ENCODE peak calls at places on chromosomes 5 and 9, in four cellular contexts. E, A, X and K are unnamed samples.
A peak's percentile ranks its signal among the peaks of the same experiment; 100 is the strongest.

GRCh38 chr9:18673179-18673578 is 199.2 kb downstream of the ADAMTSL1 start:
- DNase-seq in X (no peak), E (no peak), A (no peak), K (no peak)

GRCh38 chr9:89746385-89747116 is 141.7 kb downstream of the GADD45G start:
- DNase-seq in E (peak; percentile 8), X (peak; percentile 9), A (peak; percentile 78), K (peak; percentile 86)

GRCh38 chr9:77989437-77989836 is 42.2 kb downstream of the GNAQ start:
- DNase-seq in E (no peak), A (no peak), X (no peak), K (no peak)

GRCh38 chr9:69223605-69224004 is 49.5 kb downstream of the TJP2 start:
- DNase-seq in A (no peak), X (peak; percentile 77), E (peak; percentile 74), K (peak; percentile 50)

GRCh38 chr5:83554686-83555085 is 83.1 kb downstream of the VCAN start:
- DNase-seq in E (no peak), A (no peak), X (peak; percentile 27), K (no peak)

GRCh38 chr5:115168829-115169391 is 798 bp downstream of the TRIM36 start:
- DNase-seq in E (no peak), X (peak; percentile 21), A (no peak), K (peak; percentile 26)

GRCh38 chr5:100520348-100520747 is 14.8 kb upstream of the FAM174A start:
- DNase-seq in X (no peak), E (no peak), A (no peak), K (peak; percentile 12)

GRCh38 chr9:14156046-14156445 is 157.9 kb downstream of the NFIB start:
- DNase-seq in E (no peak), X (no peak), A (no peak), K (no peak)

GRCh38 chr5:144703776-144704175 is 533.1 kb downstream of the KCTD16 start:
- DNase-seq in A (no peak), X (no peak), E (no peak), K (no peak)

GRCh38 chr5:159051431-159052281 is 48.1 kb downstream of the EBF1 start:
- DNase-seq in A (peak; percentile 68), E (peak; percentile 40), X (peak; percentile 80), K (peak; percentile 64)

GRCh38 chr5:156386976-156387375 is 60.0 kb downstream of the SGCD start:
- DNase-seq in X (no peak), E (no peak), A (no peak), K (no peak)

GRCh38 chr9:130445268-130445983 is 665 bp downstream of the ASS1 start:
- DNase-seq in X (peak; percentile 83), A (peak; percentile 80), E (no peak), K (peak; percentile 47)

GRCh38 chr9:18990494-18990893 is 42.5 kb downstream of the SAXO1 start:
- DNase-seq in A (no peak), X (no peak), E (no peak), K (no peak)

GRCh38 chr9:130174025-130174424 is 1.8 kb downstream of the NCS1 start:
- DNase-seq in A (peak; percentile 75), X (no peak), E (no peak), K (no peak)

GRCh38 chr9:135049460-135049859 is 38.0 kb upstream of the OLFM1 start:
- DNase-seq in E (no peak), X (no peak), A (peak; percentile 11), K (no peak)

GRCh38 chr5:68329554-68329953 is 114.0 kb downstream of the PIK3R1 start:
- DNase-seq in X (peak; percentile 72), A (no peak), E (peak; percentile 63), K (no peak)

GRCh38 chr9:37187269-37187668 is 66.9 kb downstream of the ZCCHC7 start:
- DNase-seq in A (no peak), E (peak; percentile 6), X (no peak), K (no peak)
- H3K36me3 ChIP-seq in A (no peaks in the 10 kb centered on the region), E (no peaks in the 10 kb centered on the region), X (peaks cover 4% of the 10 kb centered on the region), K (peaks cover 4% of the 10 kb centered on the region)

DNA sequence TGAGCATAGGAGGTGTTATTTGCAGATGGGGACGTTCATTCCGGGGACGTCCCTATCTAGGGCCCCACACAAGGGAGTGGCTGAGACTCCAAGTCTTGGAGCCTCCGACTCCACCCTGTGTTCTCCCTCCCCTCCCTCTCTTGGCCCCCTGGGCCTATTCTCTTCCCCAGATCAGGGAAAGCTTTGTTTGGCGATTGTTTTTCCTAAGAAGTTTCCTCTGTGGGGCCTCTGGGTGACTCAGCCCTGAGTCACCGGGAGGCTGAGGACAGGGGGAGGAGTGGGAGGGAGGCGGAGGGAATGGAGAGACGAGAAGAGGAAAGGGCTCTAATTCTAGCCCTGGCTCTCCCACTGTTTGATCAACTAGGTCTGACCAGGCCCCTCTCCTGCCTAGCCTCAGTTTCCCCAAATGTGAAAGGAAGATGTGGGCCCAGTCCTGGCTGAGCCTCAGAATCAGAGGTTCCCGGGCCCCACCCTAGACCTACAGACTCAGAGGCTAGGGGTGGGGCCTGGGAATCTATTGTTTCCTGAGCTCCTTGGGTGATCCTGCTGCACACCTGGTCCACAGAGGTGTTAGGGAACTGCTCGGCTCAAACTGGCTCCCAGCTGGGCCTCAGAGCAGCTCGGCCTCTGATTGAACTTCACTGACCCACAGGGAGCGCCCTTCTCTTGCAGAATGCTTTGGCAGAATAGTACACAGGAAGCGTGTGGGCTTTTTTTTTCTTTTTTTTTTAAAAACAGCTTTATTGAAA is 19.2 kb downstream of the GSN start:
- DNase-seq in A (peak; percentile 94), E (peak; percentile 90), X (peak; percentile 95), K (peak; percentile 55)
- H3K4me3 ChIP-seq in A (peak overlapping the region; percentile 3), E (peak overlapping the region; percentile 1), X (peak overlapping the region; percentile 60), K (no peak overlapping the region)

DNA sequence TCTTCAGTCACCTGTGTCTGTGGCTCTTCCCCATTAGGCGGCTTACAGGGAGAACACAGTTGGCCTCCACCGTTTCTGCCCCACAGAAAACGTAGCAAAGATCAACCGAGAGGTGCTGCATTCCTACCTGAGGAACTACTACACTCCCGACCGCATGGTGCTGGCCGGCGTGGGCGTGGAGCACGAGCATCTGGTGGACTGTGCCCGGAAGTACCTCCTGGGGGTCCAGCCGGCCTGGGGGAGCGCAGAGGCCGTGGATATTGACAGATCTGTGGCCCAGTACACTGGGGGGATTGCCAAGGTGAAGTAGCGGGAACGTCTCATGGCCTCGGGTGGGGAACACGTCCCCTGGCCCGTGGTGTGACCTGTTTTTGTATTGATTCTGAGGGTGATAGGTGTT is 6.5 kb downstream of the PMPCA start:
- DNase-seq in A (no peak), X (no peak), E (no peak), K (no peak)
- H3K36me3 ChIP-seq in A (peaks cover 45% of the 10 kb centered on the region), X (peaks cover 50% of the 10 kb centered on the region), E (peaks cover 76% of the 10 kb centered on the region), K (peaks cover 93% of the 10 kb centered on the region)

DNA sequence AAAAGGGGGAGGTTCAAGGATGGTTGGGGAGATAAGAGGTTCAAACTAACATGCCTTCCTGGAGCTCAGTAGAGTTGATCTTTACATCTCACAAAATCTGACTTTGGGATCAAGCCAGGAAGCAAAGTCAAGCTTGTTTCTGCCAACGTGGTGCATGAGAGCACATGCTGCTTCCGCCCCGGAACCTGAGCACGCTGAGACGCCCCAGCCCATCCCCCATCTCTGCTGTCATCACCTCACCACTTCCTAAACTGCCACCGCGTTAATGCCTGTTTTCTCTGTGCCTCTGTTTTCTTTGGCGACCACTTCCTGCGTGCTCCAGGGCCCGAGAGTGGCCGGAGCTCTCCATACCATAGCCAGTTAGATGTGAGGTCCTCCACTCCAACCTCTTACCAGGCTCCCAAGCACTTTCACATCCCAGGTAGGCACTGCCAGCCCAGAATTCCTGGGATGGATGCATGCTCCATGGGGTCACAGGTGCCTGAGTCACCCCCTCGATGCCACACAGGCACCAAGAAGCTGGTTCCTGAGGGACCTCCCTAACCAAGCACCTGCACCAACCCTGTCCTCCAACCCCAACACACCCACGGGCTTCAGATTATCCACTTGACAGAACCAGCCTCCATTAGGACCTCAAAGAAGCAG is 31.2 kb upstream of the AFAP1L1 start:
- DNase-seq in E (no peak), A (peak; percentile 69), X (no peak), K (no peak)
- H3K4me3 ChIP-seq in E (no peak overlapping the region), A (no peak overlapping the region), X (no peak overlapping the region), K (no peak overlapping the region)

GRCh38 chr5:126826619-126827215 is 49.8 kb downstream of the LMNB1 start:
- DNase-seq in X (no peak), A (no peak), E (no peak), K (no peak)

GRCh38 chr5:126829098-126829497 is 52.2 kb downstream of the LMNB1 start:
- DNase-seq in E (no peak), A (no peak), X (no peak), K (no peak)

GRCh38 chr5:126831175-126831574 is 54.2 kb downstream of the LMNB1 start:
- DNase-seq in E (no peak), A (no peak), X (no peak), K (no peak)

GRCh38 chr5:126830061-126830460 is 53.1 kb downstream of the LMNB1 start:
- DNase-seq in E (no peak), X (no peak), A (no peak), K (no peak)
- H3K36me3 ChIP-seq in E (peaks cover 2% of the 10 kb centered on the region), X (no peaks in the 10 kb centered on the region), A (no peaks in the 10 kb centered on the region), K (peaks cover 96% of the 10 kb centered on the region)

GRCh38 chr5:172179032-172179989 is 8.7 kb downstream of the STK10 start:
- DNase-seq in E (peak; percentile 46), A (no peak), X (no peak), K (no peak)
- H3K4me3 ChIP-seq in E (peak overlapping the region; percentile 3), A (no peak overlapping the region), X (no peak overlapping the region), K (no peak overlapping the region)